ENCODE peak calls at places on chromosomes 2 and 18, in four cellular contexts. D is tibial nerve, V is SJSA1, Z is pancreas. W is an unnamed sample.

GRCh38 chr18:55546873-55547704 is 40.9 kb downstream of the TCF4 start:
- DNase-seq in D (no peak), V (no peak), Z (no peak), W (no peak)

GRCh38 chr2:45922577-45922988 is 271.1 kb downstream of the PRKCE start:
- DNase-seq in D (no peak), V (no peak), Z (no peak), W (no peak)

GRCh38 chr18:5662586-5663090 is 118.8 kb upstream of the EPB41L3 start:
- DNase-seq in D (no peak), V (no peak), Z (no peak), W (no peak)

GRCh38 chr2:148978026-148978685 is 60.3 kb upstream of the LYPD6B start:
- DNase-seq in D (no peak), V (no peak), Z (no peak), W (no peak)

GRCh38 chr2:5967506-5967905 is 275.3 kb downstream of the SOX11 start:
- DNase-seq in D (no peak), V (no peak), Z (no peak), W (no peak)

GRCh38 chr2:96157649-96158553 is 12.7 kb upstream of the DUSP2 start:
- DNase-seq in D (no peak), V (peak), Z (no peak), W (no peak)

GRCh38 chr2:219223831-219224610 is 5.3 kb upstream of the ABCB6 start:
- DNase-seq in D (no peak), V (no peak), Z (no peak), W (no peak)

GRCh38 chr18:23115683-23116096 is 19.6 kb upstream of the CABLES1 start:
- DNase-seq in D (no peak), V (peak), Z (no peak), W (no peak)

GRCh38 chr2:96260404-96261260 is 5.2 kb downstream of the TMEM127 start:
- DNase-seq in D (no peak), V (peak), Z (peak), W (peak)

GRCh38 chr2:225270861-225271260 is 128.6 kb upstream of the NYAP2 start:
- DNase-seq in D (no peak), V (no peak), Z (no peak), W (peak)

GRCh38 chr2:27024188-27024587 is 8.6 kb upstream of the TMEM214 start:
- DNase-seq in D (no peak), V (no peak), Z (no peak), W (no peak)

GRCh38 chr18:70293166-70293565 is 4.3 kb downstream of the SOCS6 start:
- DNase-seq in D (no peak), V (no peak), Z (no peak), W (no peak)

GRCh38 chr2:202317080-202317859 is 51.7 kb downstream of the NOP58 start:
- DNase-seq in D (peak), V (peak), Z (peak), W (peak)

GRCh38 chr2:20401495-20401855 is 45.4 kb upstream of the RHOB start:
- DNase-seq in D (no peak), V (no peak), Z (no peak), W (no peak)

GRCh38 chr2:32235315-32235714 is 29.4 kb downstream of the NLRC4 start:
- DNase-seq in D (no peak), V (no peak), Z (no peak), W (no peak)

GRCh38 chr2:144592500-144593256 is 72.8 kb upstream of the ZEB2 start:
- DNase-seq in D (no peak), V (no peak), Z (no peak), W (no peak)

GRCh38 chr2:144595279-144595678 is 75.4 kb upstream of the ZEB2 start:
- DNase-seq in D (no peak), V (no peak), Z (no peak), W (no peak)

GRCh38 chr2:144596074-144596871 is 76.4 kb upstream of the ZEB2 start:
- DNase-seq in D (no peak), V (peak), Z (no peak), W (no peak)

GRCh38 chr2:144597894-144598593 is 78.1 kb upstream of the ZEB2 start:
- DNase-seq in D (no peak), V (no peak), Z (no peak), W (no peak)

DNA sequence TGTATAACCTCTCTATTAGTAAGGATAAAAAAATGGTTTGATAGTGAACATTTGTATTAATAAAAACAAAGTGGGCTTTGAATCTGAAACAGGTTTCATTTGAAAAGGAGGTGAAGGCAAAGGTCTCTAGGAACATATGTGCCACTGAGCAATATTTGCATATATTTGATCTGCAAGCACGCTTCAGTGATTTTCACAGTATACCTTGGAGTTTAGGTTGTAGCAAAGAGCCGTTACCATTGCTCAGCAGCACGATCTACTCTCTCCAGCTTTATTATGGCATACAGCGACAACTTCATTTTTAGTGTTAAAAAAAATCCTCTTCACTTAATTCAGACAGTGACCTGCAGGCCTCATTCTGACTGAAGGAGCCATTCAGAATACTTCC is 75.8 kb upstream of the ZEB2 start:
- DNase-seq in D (no peak), V (no peak), Z (no peak), W (no peak)
- H3K4me3 ChIP-seq in D (no peak), V (no peak), Z (no peak), W (no peak)

GRCh38 chr2:155010925-155011324 is 312.4 kb downstream of the KCNJ3 start:
- DNase-seq in D (no peak), V (no peak), Z (no peak), W (no peak)
- H3K4me3 ChIP-seq in D (no peak), V (no peak), Z (no peak), W (no peak)

DNA sequence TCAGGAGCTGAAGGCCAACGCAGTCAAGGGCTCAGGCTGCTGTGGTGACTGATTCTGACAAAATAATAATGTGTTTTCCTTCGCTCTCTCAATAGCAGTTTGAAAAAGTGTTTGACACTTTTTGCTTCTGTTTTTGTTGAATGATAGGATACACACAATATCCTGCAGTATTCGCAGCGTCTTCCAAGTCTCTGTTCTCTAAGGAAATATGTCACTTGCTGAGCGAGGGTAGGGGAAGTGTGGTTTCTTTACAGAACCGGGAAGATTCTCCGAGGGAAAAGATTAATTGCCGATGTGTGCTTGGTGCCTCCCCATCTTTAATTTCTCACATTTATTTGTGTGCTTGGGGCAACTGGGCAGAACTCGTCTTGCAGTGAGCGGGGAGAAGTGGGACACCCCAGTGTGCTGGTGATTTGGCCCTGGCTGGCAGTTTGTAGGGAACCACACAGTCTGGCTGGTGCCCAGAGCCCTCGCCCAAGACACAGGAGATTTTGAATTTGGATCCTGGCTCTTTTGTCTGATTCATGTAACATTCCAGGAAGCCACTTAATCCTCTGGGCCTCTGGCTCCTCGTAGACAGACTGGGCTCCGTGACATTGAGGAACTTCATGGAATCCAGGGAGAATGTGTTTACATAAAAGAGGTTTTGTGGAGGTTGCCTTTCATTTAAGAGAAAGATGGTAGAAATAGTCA is 169.4 kb downstream of the LDLRAD4 start:
- DNase-seq in D (no peak), V (no peak), Z (no peak), W (no peak)
- H3K4me3 ChIP-seq in D (no peak), V (no peak), Z (no peak), W (no peak)

DNA sequence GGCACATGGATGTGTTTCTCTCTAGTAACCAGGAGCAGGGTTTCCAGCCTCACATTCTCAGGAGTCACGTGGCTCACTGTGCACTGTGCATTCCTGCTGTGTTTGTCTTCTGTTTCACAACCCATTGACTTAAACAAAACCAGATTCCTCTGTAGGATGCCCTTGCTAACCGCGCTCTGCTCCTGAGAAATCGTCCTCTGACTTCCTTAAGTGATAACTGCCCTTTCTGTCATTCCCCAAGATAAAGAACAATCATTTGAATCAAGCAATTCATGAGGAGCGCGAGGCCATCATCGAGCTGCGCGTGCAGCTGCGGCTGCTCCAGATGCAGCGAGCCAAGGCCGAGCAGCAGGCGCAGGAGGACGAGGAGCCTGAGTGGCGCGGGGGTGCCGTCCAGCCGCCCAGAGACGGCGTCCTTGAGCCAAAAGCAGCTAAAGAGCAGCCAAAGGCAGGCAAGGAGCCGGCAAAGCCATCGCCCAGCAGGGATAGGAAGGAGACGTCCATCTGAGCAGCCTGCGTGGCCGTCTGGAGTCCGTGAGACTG is 60.2 kb downstream of the RALBP1 start:
- DNase-seq in D (no peak), V (peak), Z (no peak), W (no peak)
- H3K4me3 ChIP-seq in D (no peak), V (no peak), Z (no peak), W (no peak)

GRCh38 chr18:50859793-50860192 is 19.1 kb upstream of the ME2 start:
- DNase-seq in D (no peak), V (no peak), Z (no peak), W (no peak)

GRCh38 chr18:50861617-50862016 is 17.3 kb upstream of the ME2 start:
- DNase-seq in D (no peak), V (no peak), Z (no peak), W (no peak)

GRCh38 chr18:50863840-50864239 is 15.1 kb upstream of the ME2 start:
- DNase-seq in D (no peak), V (no peak), Z (no peak), W (no peak)

GRCh38 chr18:50866765-50867164 is 12.2 kb upstream of the ME2 start:
- DNase-seq in D (no peak), V (no peak), Z (no peak), W (no peak)

GRCh38 chr18:50862401-50862800 is 16.5 kb upstream of the ME2 start:
- DNase-seq in D (no peak), V (no peak), Z (no peak), W (no peak)
- H3K4me3 ChIP-seq in D (no peak), V (no peak), Z (no peak), W (no peak)

DNA sequence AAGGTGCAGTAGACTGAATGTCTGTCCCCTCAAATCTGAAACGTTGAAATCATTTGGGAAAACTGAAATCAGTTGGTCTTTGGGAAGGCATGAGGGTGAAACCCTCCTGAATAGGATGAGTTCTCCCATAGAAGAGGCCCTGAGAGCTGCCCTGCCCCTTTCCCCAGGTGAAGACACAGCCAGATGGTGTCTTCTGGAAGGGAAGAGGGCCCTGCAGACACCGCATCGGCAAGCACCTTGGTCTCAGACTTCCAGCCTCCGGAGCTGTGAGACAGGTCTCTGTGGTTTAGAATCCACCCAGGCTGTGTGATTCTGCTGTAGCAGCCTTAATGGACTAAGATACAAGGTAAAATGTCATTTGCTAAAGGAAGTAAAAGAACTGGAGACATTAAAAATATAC is 42.1 kb upstream of the SNTG2 start:
- DNase-seq in D (no peak), V (no peak), Z (no peak), W (no peak)
- H3K4me3 ChIP-seq in D (no peak), V (no peak), Z (no peak), W (no peak)

DNA sequence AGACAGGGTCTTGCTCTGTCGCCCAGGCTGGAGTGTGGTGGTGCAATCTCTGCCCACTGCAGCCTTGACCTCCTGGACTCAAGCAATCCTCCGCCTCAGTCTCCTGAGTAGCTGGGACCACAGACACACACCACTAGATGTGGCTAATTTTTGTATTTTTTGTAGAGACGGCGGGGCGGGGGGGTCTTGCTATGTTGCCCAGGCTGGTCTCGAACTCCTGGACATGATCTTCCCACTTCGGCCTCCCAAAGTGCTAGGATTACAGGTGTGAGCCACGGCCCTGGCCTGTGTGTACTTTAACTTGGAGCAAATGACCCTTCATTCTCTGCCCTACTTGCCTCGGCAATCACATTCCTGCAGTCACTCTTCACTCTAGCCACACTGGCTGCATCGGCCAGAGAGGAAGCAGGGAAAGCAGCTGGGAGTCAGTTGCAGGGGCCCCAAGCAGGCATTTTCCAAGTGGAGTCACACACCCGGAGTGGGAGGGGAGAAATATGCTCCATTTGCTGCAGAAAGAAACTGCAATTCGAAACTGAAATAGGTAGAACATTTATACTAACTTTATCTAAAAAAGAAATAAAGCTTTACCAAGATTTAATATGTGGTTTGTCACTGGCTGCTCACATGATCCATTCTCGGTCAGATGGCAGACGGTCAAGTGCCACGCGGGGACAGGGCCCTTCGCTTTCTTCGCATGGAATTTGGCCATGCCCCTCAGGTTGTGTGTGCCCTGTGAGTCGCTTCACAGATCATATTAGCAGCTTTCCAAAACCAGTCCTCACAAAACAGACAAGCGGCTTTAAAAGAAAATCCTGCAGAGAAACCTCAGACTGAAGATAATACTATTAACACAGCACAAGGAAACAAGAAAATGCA is 37.1 kb downstream of the FAM161A start:
- DNase-seq in D (no peak), V (no peak), Z (no peak), W (no peak)
- H3K4me3 ChIP-seq in D (no peak), V (no peak), Z (no peak), W (no peak)

GRCh38 chr2:200216310-200216709 is 90.2 kb upstream of the SPATS2L start:
- DNase-seq in D (no peak), V (no peak), Z (no peak), W (no peak)
- H3K4me3 ChIP-seq in D (no peak), V (no peak), Z (no peak), W (no peak)

DNA sequence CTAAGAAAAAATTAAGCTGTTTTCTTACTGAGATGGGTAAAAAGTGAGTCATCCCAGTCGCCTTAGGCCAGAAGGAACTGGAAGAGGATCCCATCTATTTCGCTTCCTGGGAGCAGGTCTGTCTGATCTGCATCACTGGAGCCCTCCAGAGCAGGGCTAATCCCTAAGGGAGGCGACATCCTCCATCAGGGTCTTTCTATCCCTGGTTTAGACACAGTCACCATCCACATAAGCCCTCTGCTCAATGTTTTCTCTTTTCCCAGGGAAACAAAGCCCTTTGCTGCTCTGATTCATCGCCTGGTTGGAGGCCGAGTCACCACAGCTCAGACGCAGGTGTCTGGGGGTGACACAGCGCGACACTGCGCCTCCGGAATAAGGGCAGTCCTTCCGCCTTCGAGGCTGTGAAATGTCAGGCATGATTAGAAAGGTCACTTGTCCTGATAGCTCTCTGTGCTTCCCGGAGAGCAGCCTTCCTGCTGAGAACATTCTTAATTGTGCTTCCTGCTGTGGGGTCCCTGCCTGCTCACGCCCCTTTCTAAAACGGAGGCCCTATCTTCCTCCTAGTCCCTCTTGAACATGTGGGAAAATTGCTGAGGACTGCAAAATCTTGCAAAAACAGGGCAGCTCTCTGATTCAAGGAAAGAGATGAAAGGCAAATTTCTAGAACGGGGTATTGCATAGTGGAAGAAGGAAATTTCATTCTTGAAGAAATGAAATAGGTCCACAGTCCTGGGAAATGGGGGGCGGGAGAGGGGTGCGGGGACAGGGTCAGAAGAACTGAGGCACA is 56.3 kb downstream of the MARCHF4 start:
- DNase-seq in D (no peak), V (peak), Z (no peak), W (no peak)
- H3K4me3 ChIP-seq in D (no peak), V (no peak), Z (no peak), W (no peak)

DNA sequence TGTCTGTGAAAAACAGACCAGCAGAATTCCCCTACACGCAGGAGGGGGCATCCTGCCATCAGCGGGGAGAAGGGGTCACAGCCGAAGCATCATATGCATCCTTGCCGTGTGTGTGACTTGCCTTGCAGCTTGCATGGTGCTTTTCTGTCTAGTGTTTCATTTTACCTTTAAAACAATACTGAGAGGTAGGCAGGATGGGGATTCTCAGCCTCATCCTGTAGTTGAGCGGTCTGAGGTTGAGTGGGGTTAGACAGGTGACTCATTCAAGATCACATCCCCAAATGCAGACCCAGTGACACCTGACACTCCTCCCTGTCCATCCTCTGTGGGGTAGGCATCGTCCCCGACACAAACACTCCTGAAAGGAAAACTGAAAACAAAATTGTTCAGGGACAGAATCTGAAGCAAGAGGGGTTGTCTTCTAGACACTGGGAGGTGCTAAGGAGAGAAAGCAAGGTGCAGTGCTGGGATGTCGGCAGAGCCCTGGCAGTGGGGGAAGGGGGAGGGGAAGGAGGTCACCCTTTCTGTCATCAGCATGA is 7.9 kb downstream of the ARL4C start:
- DNase-seq in D (no peak), V (no peak), Z (no peak), W (no peak)
- H3K4me3 ChIP-seq in D (no peak), V (no peak), Z (no peak), W (no peak)